ENCODE peak calls at places on chromosomes 12 and 14, in nine cellular contexts. Z is cardiac muscle cell; P is astrocyte of the spinal cord; R is coronary artery; W is CD4-positive, alpha-beta T cell; U is T-helper 1 cell; Y is left cardiac atrium; K is GM20000; G is left ventricle myocardium superior. M is an unnamed sample.

GRCh38 chr12:57583008-57583831 is 7.8 kb upstream of the PIP4K2C start:
- DNase-seq in Z (peak), P (peak), R (peak), W (peak), U (peak), Y (peak), K (peak), G (no peak), M (no peak)

GRCh38 chr12:132178314-132178713 is 34.1 kb downstream of the NOC4L start:
- DNase-seq in Z (no peak), P (no peak), R (no peak), W (no peak), U (no peak), Y (no peak), K (no peak), G (no peak), M (no peak)

GRCh38 chr14:76904740-76905569 is 78.7 kb downstream of the LRRC74A start:
- DNase-seq in Z (no peak), P (peak), R (no peak), W (peak), U (peak), Y (peak), K (peak), G (peak), M (no peak)

GRCh38 chr12:26795899-26796298 is 37.1 kb downstream of the ITPR2 start:
- DNase-seq in Z (no peak), P (no peak), R (no peak), W (no peak), U (no peak), Y (no peak), K (no peak), G (no peak), M (no peak)

GRCh38 chr12:85279449-85280137 is 427 bp upstream of the ALX1 start:
- DNase-seq in Z (no peak), P (peak), R (no peak), W (no peak), U (no peak), Y (no peak), K (no peak), G (peak), M (no peak)

GRCh38 chr12:119864591-119864990 is 12.5 kb downstream of the CIT start:
- DNase-seq in Z (no peak), P (no peak), R (no peak), W (no peak), U (no peak), Y (no peak), K (no peak), G (no peak), M (no peak)

GRCh38 chr12:5506821-5507231 is 74.9 kb downstream of the NTF3 start:
- DNase-seq in Z (no peak), P (no peak), R (peak), W (no peak), U (no peak), Y (peak), K (no peak), G (peak), M (no peak)

GRCh38 chr12:115166698-115167315 is 482.8 kb upstream of the TBX3 start:
- DNase-seq in Z (no peak), P (peak), R (no peak), W (no peak), U (no peak), Y (no peak), K (no peak), G (no peak), M (no peak)

GRCh38 chr12:6067152-6067916 is 57.1 kb downstream of the VWF start:
- DNase-seq in Z (no peak), P (no peak), R (no peak), W (no peak), U (no peak), Y (peak), K (no peak), G (no peak), M (no peak)

GRCh38 chr12:116876151-116876869 is 4.9 kb downstream of the HRK start:
- DNase-seq in Z (no peak), P (no peak), R (no peak), W (no peak), U (no peak), Y (no peak), K (no peak), G (no peak), M (no peak)

GRCh38 chr12:132235116-132235820 is 91.0 kb downstream of the NOC4L start:
- DNase-seq in Z (no peak), P (no peak), R (no peak), W (no peak), U (no peak), Y (no peak), K (no peak), G (no peak), M (no peak)

GRCh38 chr12:49487605-49488004 is 51.2 kb upstream of the KCNH3 start:
- DNase-seq in Z (no peak), P (no peak), R (no peak), W (no peak), U (no peak), Y (no peak), K (no peak), G (no peak), M (no peak)

GRCh38 chr12:55659486-55660385 is 23.0 kb downstream of the OR10P1 start:
- DNase-seq in Z (peak), P (no peak), R (no peak), W (no peak), U (no peak), Y (peak), K (no peak), G (peak), M (no peak)

GRCh38 chr14:100737526-100737925 is 10.8 kb downstream of the DLK1 start:
- DNase-seq in Z (no peak), P (no peak), R (no peak), W (no peak), U (no peak), Y (peak), K (no peak), G (no peak), M (no peak)

GRCh38 chr12:60920841-60921495 is 1325.1 kb downstream of the SLC16A7 start:
- DNase-seq in Z (no peak), P (peak), R (no peak), W (no peak), U (no peak), Y (no peak), K (no peak), G (no peak), M (no peak)

GRCh38 chr12:126338031-126338441 is 1272.8 kb downstream of the AACS start:
- DNase-seq in Z (no peak), P (no peak), R (no peak), W (no peak), U (no peak), Y (no peak), K (no peak), G (no peak), M (no peak)

GRCh38 chr12:95739561-95740313 is 50.8 kb downstream of the NTN4 start:
- DNase-seq in Z (no peak), P (no peak), R (peak), W (no peak), U (no peak), Y (peak), K (no peak), G (peak), M (no peak)

GRCh38 chr12:32516230-32516629 is 116.9 kb downstream of the FGD4 start:
- DNase-seq in Z (no peak), P (no peak), R (no peak), W (no peak), U (no peak), Y (no peak), K (no peak), G (no peak), M (no peak)

GRCh38 chr12:58030566-58031279 is 89.4 kb downstream of the ATP23 start:
- DNase-seq in Z (no peak), P (no peak), R (no peak), W (no peak), U (no peak), Y (no peak), K (no peak), G (no peak), M (no peak)

GRCh38 chr14:23608454-23608853 is 27.7 kb upstream of the DHRS2 start:
- DNase-seq in Z (no peak), P (no peak), R (no peak), W (no peak), U (no peak), Y (no peak), K (no peak), G (peak), M (no peak)

GRCh38 chr12:99427104-99427503 is 220.4 kb upstream of the GARIN6 start:
- DNase-seq in Z (no peak), P (no peak), R (no peak), W (no peak), U (no peak), Y (no peak), K (no peak), G (no peak), M (no peak)

GRCh38 chr12:120100630-120101029 is 15.9 kb downstream of the RAB35 start:
- DNase-seq in Z (no peak), P (peak), R (peak), W (no peak), U (no peak), Y (peak), K (no peak), G (peak), M (no peak)

GRCh38 chr12:8796831-8797626 is 25.4 kb upstream of the A2ML1 start:
- DNase-seq in Z (no peak), P (no peak), R (no peak), W (no peak), U (no peak), Y (no peak), K (no peak), G (no peak), M (no peak)

GRCh38 chr12:15446798-15447197 is 124.5 kb downstream of the PTPRO start:
- DNase-seq in Z (no peak), P (peak), R (no peak), W (no peak), U (no peak), Y (no peak), K (no peak), G (no peak), M (no peak)

GRCh38 chr14:92990456-92991430 is 67.8 kb downstream of the CHGA start:
- DNase-seq in Z (peak), P (no peak), R (no peak), W (no peak), U (no peak), Y (no peak), K (no peak), G (no peak), M (no peak)

GRCh38 chr14:44149597-44149996 is 357.5 kb downstream of the FSCB start:
- DNase-seq in Z (peak), P (no peak), R (no peak), W (no peak), U (no peak), Y (no peak), K (no peak), G (no peak), M (no peak)